ENCODE peak calls at places on chromosomes 4 and X, in six cellular contexts. One of them, this sample, is unnamed.

GRCh38 chrX:16946361-16946964 is at the start of gene REPS2:
- DNase-seq in T-cell: peak
- DNase-seq in esophagus squamous epithelium: peak
- DNase-seq in T-helper 2 cell: peak
- DNase-seq in left ventricle myocardium inferior: peak
- DNase-seq in NCI-H1694 treated with DMSO at 0.1 percent for 48 hours: peak
- DNase-seq in this sample: peak

GRCh38 chrX:30570505-30570904 is 7.1 kb downstream of the TASL start:
- DNase-seq in T-cell: no peak
- DNase-seq in left ventricle myocardium inferior: no peak
- DNase-seq in NCI-H1694 treated with DMSO at 0.1 percent for 48 hours: no peak
- DNase-seq in T-helper 2 cell: no peak
- DNase-seq in esophagus squamous epithelium: no peak
- DNase-seq in this sample: no peak

GRCh38 chr4:123055943-123056342 is 133.5 kb upstream of the NUDT6 start:
- DNase-seq in left ventricle myocardium inferior: no peak
- DNase-seq in esophagus squamous epithelium: no peak
- DNase-seq in T-cell: no peak
- DNase-seq in T-helper 2 cell: no peak
- DNase-seq in NCI-H1694 treated with DMSO at 0.1 percent for 48 hours: no peak
- DNase-seq in this sample: no peak

GRCh38 chr4:139146926-139147547 is 30.0 kb downstream of the ELF2 start:
- DNase-seq in left ventricle myocardium inferior: no peak
- DNase-seq in T-helper 2 cell: no peak
- DNase-seq in esophagus squamous epithelium: no peak
- DNase-seq in NCI-H1694 treated with DMSO at 0.1 percent for 48 hours: no peak
- DNase-seq in T-cell: no peak
- DNase-seq in this sample: no peak

GRCh38 chrX:123085311-123085940 is 98.7 kb upstream of the GRIA3 start:
- DNase-seq in esophagus squamous epithelium: no peak
- DNase-seq in T-helper 2 cell: no peak
- DNase-seq in T-cell: no peak
- DNase-seq in left ventricle myocardium inferior: no peak
- DNase-seq in NCI-H1694 treated with DMSO at 0.1 percent for 48 hours: no peak
- DNase-seq in this sample: no peak

GRCh38 chr4:153450545-153450917 is 15.6 kb upstream of the TMEM131L start:
- DNase-seq in left ventricle myocardium inferior: no peak
- DNase-seq in T-cell: no peak
- DNase-seq in NCI-H1694 treated with DMSO at 0.1 percent for 48 hours: no peak
- DNase-seq in T-helper 2 cell: no peak
- DNase-seq in esophagus squamous epithelium: no peak
- DNase-seq in this sample: no peak

GRCh38 chrX:117094149-117094548 is 631.4 kb upstream of the CT83 start:
- DNase-seq in left ventricle myocardium inferior: no peak
- DNase-seq in NCI-H1694 treated with DMSO at 0.1 percent for 48 hours: no peak
- DNase-seq in esophagus squamous epithelium: no peak
- DNase-seq in T-helper 2 cell: no peak
- DNase-seq in T-cell: no peak
- DNase-seq in this sample: no peak

GRCh38 chr4:105895609-105896460 is 564 bp downstream of the NPNT start:
- DNase-seq in T-cell: no peak
- DNase-seq in left ventricle myocardium inferior: peak
- DNase-seq in T-helper 2 cell: no peak
- DNase-seq in NCI-H1694 treated with DMSO at 0.1 percent for 48 hours: peak
- DNase-seq in esophagus squamous epithelium: no peak
- DNase-seq in this sample: no peak

GRCh38 chrX:13103111-13103913 is 58.9 kb upstream of the FAM9C start:
- DNase-seq in T-helper 2 cell: no peak
- DNase-seq in NCI-H1694 treated with DMSO at 0.1 percent for 48 hours: no peak
- DNase-seq in esophagus squamous epithelium: no peak
- DNase-seq in T-cell: no peak
- DNase-seq in left ventricle myocardium inferior: no peak
- DNase-seq in this sample: no peak

GRCh38 chr4:125590158-125590557 is 275.4 kb downstream of the FAT4 start:
- DNase-seq in T-cell: no peak
- DNase-seq in NCI-H1694 treated with DMSO at 0.1 percent for 48 hours: no peak
- DNase-seq in left ventricle myocardium inferior: no peak
- DNase-seq in esophagus squamous epithelium: no peak
- DNase-seq in T-helper 2 cell: no peak
- DNase-seq in this sample: no peak

GRCh38 chr4:183657564-183657963 is 1.4 kb downstream of the RWDD4 start:
- DNase-seq in esophagus squamous epithelium: no peak
- DNase-seq in T-cell: no peak
- DNase-seq in T-helper 2 cell: no peak
- DNase-seq in left ventricle myocardium inferior: no peak
- DNase-seq in NCI-H1694 treated with DMSO at 0.1 percent for 48 hours: no peak
- DNase-seq in this sample: no peak

GRCh38 chr4:104966349-104967033 is 180.2 kb upstream of the TET2 start:
- DNase-seq in T-helper 2 cell: no peak
- DNase-seq in T-cell: no peak
- DNase-seq in left ventricle myocardium inferior: no peak
- DNase-seq in NCI-H1694 treated with DMSO at 0.1 percent for 48 hours: no peak
- DNase-seq in esophagus squamous epithelium: no peak
- DNase-seq in this sample: peak

This sample was measured in KG1.